ENCODE peak calls at places on chromosomes 16 and 17, in four cellular contexts. H is A549, R is lower leg skin, G is tibial nerve. S is an unnamed sample.

GRCh38 chr16:85354623-85355514 is 242.6 kb upstream of the CIBAR2 start:
- DNase-seq in H (no peak), R (no peak), G (no peak), S (no peak)

GRCh38 chr16:27436065-27436464 is 34.1 kb downstream of the IL21R start:
- DNase-seq in H (no peak), R (peak; percentile 9), G (no peak), S (no peak)

GRCh38 chr17:57541472-57542394 is 203.4 kb downstream of the CCDC182 start:
- DNase-seq in H (peak; percentile 85), R (peak; percentile 26), G (no peak), S (no peak)

GRCh38 chr17:37787055-37787720 is 42.3 kb upstream of the HNF1B start:
- DNase-seq in H (peak; percentile 86), R (no peak), G (no peak), S (no peak)

GRCh38 chr17:47956818-47957590 is 679 bp downstream of the PRR15L start:
- DNase-seq in H (no peak), R (no peak), G (no peak), S (peak; percentile 64)

GRCh38 chr16:54462151-54462651 is 175.6 kb upstream of the IRX3 start:
- DNase-seq in H (no peak), R (no peak), G (no peak), S (no peak)

GRCh38 chr17:2453325-2453724 is 52.5 kb upstream of the MNT start:
- DNase-seq in H (no peak), R (no peak), G (no peak), S (no peak)

GRCh38 chr16:24863582-24864437 is 18.0 kb downstream of the SLC5A11 start:
- DNase-seq in H (no peak), R (no peak), G (no peak), S (no peak)

GRCh38 chr16:75282811-75283281 is 31.4 kb upstream of the BCAR1 start:
- DNase-seq in H (no peak), R (no peak), G (no peak), S (no peak)

GRCh38 chr16:59878479-59878878 is 1144.4 kb upstream of the GOT2 start:
- DNase-seq in H (peak; percentile 89), R (no peak), G (no peak), S (no peak)

GRCh38 chr16:14070555-14070876 is 603 bp upstream of the MRTFB start:
- DNase-seq in H (no peak), R (no peak), G (no peak), S (no peak)

GRCh38 chr16:68234188-68235104 is 1.5 kb downstream of the ESRP2 start:
- DNase-seq in H (no peak), R (peak; percentile 68), G (no peak), S (peak; percentile 100)

GRCh38 chr17:61205931-61206330 is 193.7 kb upstream of the TBX2 start:
- DNase-seq in H (peak; percentile 13), R (no peak), G (no peak), S (no peak)

GRCh38 chr16:27636453-27637200 is 86.7 kb downstream of the KATNIP start:
- DNase-seq in H (no peak), R (no peak), G (no peak), S (no peak)

GRCh38 chr16:6682142-6682811 is 650.4 kb upstream of the RBFOX1 start:
- DNase-seq in H (peak; percentile 14), R (peak; percentile 16), G (no peak), S (peak; percentile 60)

GRCh38 chr17:61389670-61390478 is 9.8 kb upstream of the TBX2 start:
- DNase-seq in H (peak; percentile 58), R (no peak), G (no peak), S (peak; percentile 50)

GRCh38 chr16:58638148-58639036 is 8.8 kb upstream of the CNOT1 start:
- DNase-seq in H (peak; percentile 74), R (peak; percentile 40), G (no peak), S (no peak)

GRCh38 chr17:34840758-34841157 is 120.5 kb downstream of the CCT6B start:
- DNase-seq in H (no peak), R (no peak), G (no peak), S (no peak)

GRCh38 chr17:6862122-6862521 is 30.6 kb upstream of the TEKT1 start:
- DNase-seq in H (no peak), R (no peak), G (no peak), S (no peak)

GRCh38 chr17:3603119-3603869 is 5.9 kb downstream of the TRPV1 start:
- DNase-seq in H (no peak), R (no peak), G (no peak), S (no peak)

GRCh38 chr17:63698886-63699637 is 863 bp downstream of the LIMD2 start:
- DNase-seq in H (no peak), R (peak; percentile 31), G (no peak), S (peak; percentile 41)

GRCh38 chr16:89257281-89257731 is 39.8 kb downstream of the ZNF778 start:
- DNase-seq in H (no peak), R (no peak), G (no peak), S (peak; percentile 37)

GRCh38 chr17:50033316-50033715 is 22.6 kb upstream of the ITGA3 start:
- DNase-seq in H (no peak), R (peak; percentile 12), G (no peak), S (no peak)

GRCh38 chr17:2853722-2854580 is 57.7 kb downstream of the RAP1GAP2 start:
- DNase-seq in H (peak; percentile 55), R (no peak), G (no peak), S (peak; percentile 43)

GRCh38 chr17:16988749-16989229 is 16.9 kb upstream of the TNFRSF13B start:
- DNase-seq in H (no peak), R (no peak), G (no peak), S (no peak)

DNA sequence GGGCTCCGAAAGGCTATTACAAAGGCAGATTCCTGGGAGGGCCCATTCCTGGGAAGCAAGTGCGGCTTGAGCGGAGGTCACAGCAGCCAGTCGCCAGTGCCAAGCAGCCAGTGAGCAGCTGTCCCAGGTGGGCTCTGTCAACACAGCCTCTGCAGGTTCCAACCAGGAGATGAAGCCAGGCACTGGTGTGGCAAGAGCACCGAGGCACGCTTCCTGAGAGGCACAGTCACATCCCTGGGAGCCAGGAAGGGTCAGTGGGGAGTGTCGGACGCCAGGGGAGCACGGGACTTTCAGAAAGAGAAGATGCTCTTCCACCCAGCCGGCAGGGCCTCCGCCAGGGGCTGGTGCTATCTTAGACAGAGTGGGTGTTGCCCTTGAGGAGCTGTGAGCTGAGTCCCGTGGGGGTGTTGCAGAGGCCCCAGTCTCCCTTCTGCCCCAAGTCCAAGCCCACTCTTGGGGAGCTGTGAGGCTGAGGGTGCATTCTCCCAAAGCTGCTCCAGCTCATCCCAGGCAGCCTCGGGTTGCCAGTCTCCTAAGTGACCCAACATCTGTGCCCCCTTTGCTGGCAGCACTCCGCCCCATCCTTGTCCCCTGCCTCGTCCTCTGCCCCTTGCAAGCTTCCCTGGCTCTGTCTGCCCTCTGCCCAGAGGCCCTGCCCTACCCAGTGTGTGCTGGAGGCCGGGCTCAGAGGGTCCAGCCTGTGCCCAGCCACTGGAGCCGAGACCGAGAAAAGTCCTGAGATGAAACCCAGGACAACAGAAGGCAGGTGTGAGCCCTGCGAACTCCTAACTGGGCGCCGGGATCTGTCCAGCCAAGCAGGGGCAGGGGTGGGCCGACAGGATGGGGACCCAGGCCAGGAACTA is 6.6 kb downstream of the UBALD1 start:
- DNase-seq in H (no peak), R (no peak), G (no peak), S (peak; percentile 47)
- TF ChIP-seq POLR2A in H (no peak), R (no peak), G (no peak), S (no peak)

GRCh38 chr16:660459-661183 is 7.3 kb upstream of the RHOT2 start:
- DNase-seq in H (peak; percentile 94), R (peak; percentile 68), G (peak; percentile 87), S (peak; percentile 93)
- TF ChIP-seq POLR2A in H (no peak), R (no peak), G (no peak), S (no peak)

GRCh38 chr16:63883091-63883490 is 1238.8 kb downstream of the CDH11 start:
- DNase-seq in H (no peak), R (no peak), G (no peak), S (no peak)
- TF ChIP-seq POLR2A in H (no peak), R (no peak), G (no peak), S (no peak)

DNA sequence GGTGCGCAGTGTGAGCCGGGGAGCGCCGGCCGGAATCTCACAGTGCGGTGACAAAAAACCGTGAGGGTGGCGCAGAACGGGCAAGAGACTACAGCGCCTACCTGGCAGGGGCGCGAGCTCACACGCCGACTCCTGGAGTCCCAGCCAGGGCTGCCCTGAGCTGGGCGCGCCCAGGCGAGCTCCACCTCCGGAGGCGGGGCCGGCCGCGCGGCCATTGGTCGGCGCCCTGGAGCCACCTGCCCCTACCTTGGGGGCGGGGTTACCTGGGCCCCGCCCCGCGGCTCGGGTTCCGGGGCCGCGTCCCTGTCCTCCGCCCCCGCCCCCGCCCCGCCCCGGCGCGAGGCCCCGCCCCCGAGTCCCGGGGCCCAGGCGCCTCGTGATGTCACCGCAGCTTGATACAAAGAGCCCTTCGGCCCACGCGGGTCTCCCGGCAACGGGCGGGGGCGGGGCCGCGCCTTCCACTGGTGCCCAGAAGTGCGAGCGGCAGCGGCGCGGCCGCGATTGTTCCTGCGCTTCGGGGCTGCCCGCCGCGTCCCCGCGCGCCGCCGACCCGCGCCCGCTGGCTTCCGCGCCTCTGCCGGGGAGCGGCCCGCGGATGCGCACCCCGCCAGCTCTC is 96.3 kb downstream of the RAB11FIP4 start:
- DNase-seq in H (peak; percentile 83), R (peak; percentile 77), G (peak; percentile 51), S (peak; percentile 97)
- TF ChIP-seq POLR2A in H (peak; percentile 44), R (no peak), G (no peak), S (peak; percentile 91)

GRCh38 chr17:81398170-81398854 is 3.1 kb downstream of the BAHCC1 start:
- DNase-seq in H (peak; percentile 58), R (no peak), G (no peak), S (peak; percentile 66)
- TF ChIP-seq POLR2A in H (no peak), R (no peak), G (no peak), S (no peak)

GRCh38 chr16:20851601-20852000 is 45.3 kb downstream of the REXO5 start:
- DNase-seq in H (peak; percentile 82), R (peak; percentile 89), G (peak; percentile 72), S (peak; percentile 90)
- TF ChIP-seq POLR2A in H (no peak), R (no peak), G (peak; percentile 37), S (no peak)

GRCh38 chr16:69769404-69769803 is 7.3 kb downstream of the WWP2 start:
- DNase-seq in H (no peak), R (no peak), G (no peak), S (no peak)

GRCh38 chr16:69775535-69775934 is 13.4 kb downstream of the WWP2 start:
- DNase-seq in H (no peak), R (no peak), G (no peak), S (no peak)

GRCh38 chr16:69772560-69773254 is 10.6 kb downstream of the WWP2 start:
- DNase-seq in H (no peak), R (no peak), G (no peak), S (no peak)

GRCh38 chr16:69771651-69771967 is 9.5 kb downstream of the WWP2 start:
- DNase-seq in H (no peak), R (no peak), G (no peak), S (no peak)

GRCh38 chr16:69773255-69773947 is 11.3 kb downstream of the WWP2 start:
- DNase-seq in H (no peak), R (no peak), G (no peak), S (no peak)
- TF ChIP-seq POLR2A in H (no peak), R (no peak), G (no peak), S (no peak)